ENCODE peak calls at places on chromosome 18, in six cellular contexts. S is NCI-H1436; T is GM12865; D is B cell; Z is naive thymus-derived CD4-positive, alpha-beta T cell; G is retina. A is an unnamed sample.

GRCh38 chr18:63322908-63323634 is 3.5 kb upstream of the BCL2 start:
- DNase-seq in G (peak; percentile 67), Z (peak; percentile 71), D (peak; percentile 65), S (peak; percentile 71), T (peak; percentile 80), A (peak; percentile 78)

GRCh38 chr18:73563345-73563744 is 584.3 kb downstream of the FBXO15 start:
- DNase-seq in S (no peak), D (no peak), Z (no peak), G (no peak), T (no peak), A (peak; percentile 9)

GRCh38 chr18:77776104-77776503 is 526.5 kb downstream of the GALR1 start:
- DNase-seq in T (no peak), G (no peak), D (no peak), Z (no peak), S (no peak), A (no peak)

GRCh38 chr18:44671914-44672313 is 8.8 kb upstream of the SETBP1 start:
- DNase-seq in T (no peak), Z (no peak), G (no peak), D (no peak), S (no peak), A (no peak)

GRCh38 chr18:79199691-79200374 is 130.6 kb downstream of the ATP9B start:
- DNase-seq in T (no peak), Z (no peak), S (no peak), D (no peak), G (no peak), A (peak; percentile 7)

GRCh38 chr18:63562284-63562683 is 20.1 kb downstream of the SERPINB12 start:
- DNase-seq in T (peak; percentile 33), D (no peak), S (no peak), Z (no peak), G (no peak), A (no peak)

GRCh38 chr18:34322365-34323289 is 97.9 kb upstream of the NOL4 start:
- DNase-seq in S (no peak), D (no peak), G (peak; percentile 73), T (peak; percentile 91), Z (no peak), A (peak; percentile 71)

GRCh38 chr18:55406374-55407045 is 181.5 kb downstream of the TCF4 start:
- DNase-seq in G (no peak), D (no peak), Z (no peak), T (no peak), S (no peak), A (no peak)

GRCh38 chr18:36786686-36787085 is 42.1 kb downstream of the TPGS2 start:
- DNase-seq in S (no peak), Z (no peak), T (no peak), D (no peak), G (no peak), A (peak; percentile 96)

GRCh38 chr18:22001912-22002487 is 167.4 kb upstream of the GATA6 start:
- DNase-seq in D (no peak), Z (no peak), S (no peak), G (no peak), T (no peak), A (peak; percentile 2)

GRCh38 chr18:62324917-62325805 is at the start of gene TNFRSF11A:
- DNase-seq in T (peak; percentile 66), G (no peak), S (peak; percentile 59), Z (peak; percentile 49), D (peak; percentile 91), A (no peak)

GRCh38 chr18:31880186-31880898 is 62.6 kb downstream of the TRAPPC8 start:
- DNase-seq in T (no peak), Z (no peak), G (no peak), D (no peak), S (no peak), A (no peak)

GRCh38 chr18:52694804-52695203 is 354.8 kb downstream of the DCC start:
- DNase-seq in G (no peak), Z (no peak), S (no peak), T (peak; percentile 2), D (no peak), A (peak; percentile 4)

GRCh38 chr18:11886629-11887028 is 21.5 kb downstream of the MPPE1 start:
- DNase-seq in D (no peak), T (no peak), G (no peak), S (no peak), Z (no peak), A (no peak)

GRCh38 chr18:79393626-79394401 is 1.9 kb upstream of the NFATC1 start:
- DNase-seq in T (no peak), D (peak; percentile 83), G (peak; percentile 60), S (peak; percentile 59), Z (peak; percentile 47), A (peak; percentile 68)

GRCh38 chr18:8188196-8188595 is 421.0 kb upstream of the RAB12 start:
- DNase-seq in G (no peak), T (no peak), D (no peak), Z (no peak), S (no peak), A (no peak)

GRCh38 chr18:51654441-51655326 is 457.2 kb upstream of the MEX3C start:
- DNase-seq in T (peak; percentile 26), D (no peak), G (peak; percentile 69), Z (no peak), S (no peak), A (no peak)

GRCh38 chr18:48727685-48728084 is 188.9 kb downstream of the CTIF start:
- DNase-seq in T (no peak), S (no peak), D (no peak), Z (no peak), G (no peak), A (no peak)

GRCh38 chr18:70169747-70170146 is 35.7 kb downstream of the RTTN start:
- DNase-seq in D (no peak), Z (no peak), G (no peak), S (no peak), T (no peak), A (peak; percentile 83)

GRCh38 chr18:568731-569130 is 11.4 kb upstream of the CETN1 start:
- DNase-seq in D (no peak), S (no peak), G (no peak), Z (no peak), T (no peak), A (no peak)

GRCh38 chr18:80251700-80252099 is 4.4 kb upstream of the PARD6G start:
- DNase-seq in D (no peak), S (no peak), T (no peak), Z (no peak), G (no peak), A (no peak)

GRCh38 chr18:72866901-72867701 is 686 bp downstream of the NETO1 start:
- DNase-seq in G (peak; percentile 81), S (peak; percentile 12), Z (no peak), T (no peak), D (peak; percentile 64), A (no peak)

A was measured in renal cortical epithelial cell.